ENCODE peak calls at places on chromosomes 13 and 19, in ten cellular contexts. V is AG09309, R is coronary artery, F is neural progenitor cell, T is body of pancreas, Y is transverse colon, O is tibial nerve, E is fibroblast of mammary gland, N is tibial artery, I is heart right ventricle. K is an unnamed sample.

GRCh38 chr19:2391118-2391725 is 31.2 kb downstream of the TMPRSS9 start:
- DNase-seq in V (no peak), R (no peak), F (peak), T (peak), Y (no peak), O (peak), E (peak), N (no peak), I (peak), K (peak)

GRCh38 chr13:92297971-92298942 is 899.8 kb downstream of the GPC5 start:
- DNase-seq in V (no peak), R (no peak), F (peak), T (no peak), Y (no peak), O (no peak), E (no peak), N (no peak), I (no peak), K (no peak)

GRCh38 chr13:41196620-41197019 is 2.3 kb upstream of the KBTBD7 start:
- DNase-seq in V (no peak), R (no peak), F (no peak), T (no peak), Y (no peak), O (no peak), E (peak), N (no peak), I (no peak), K (peak)

GRCh38 chr19:13017306-13018036 is 22.2 kb downstream of the NFIX start:
- DNase-seq in V (no peak), R (no peak), F (no peak), T (no peak), Y (no peak), O (no peak), E (no peak), N (no peak), I (no peak), K (no peak)

GRCh38 chr13:75468602-75469001 is 13.4 kb downstream of the TBC1D4 start:
- DNase-seq in V (no peak), R (no peak), F (no peak), T (no peak), Y (no peak), O (no peak), E (no peak), N (no peak), I (no peak), K (no peak)

GRCh38 chr19:48284891-48285290 is 15.0 kb downstream of the ZNF114 start:
- DNase-seq in V (no peak), R (no peak), F (no peak), T (no peak), Y (no peak), O (no peak), E (no peak), N (no peak), I (no peak), K (no peak)

GRCh38 chr13:110067355-110068175 is 239.4 kb downstream of the COL4A1 start:
- DNase-seq in V (no peak), R (no peak), F (no peak), T (no peak), Y (no peak), O (no peak), E (peak), N (no peak), I (no peak), K (peak)

GRCh38 chr19:13363954-13364353 is 142.3 kb downstream of the CACNA1A start:
- DNase-seq in V (no peak), R (no peak), F (no peak), T (no peak), Y (no peak), O (no peak), E (no peak), N (no peak), I (no peak), K (no peak)

GRCh38 chr13:104314926-104315535 is 1248.8 kb upstream of the SLC10A2 start:
- DNase-seq in V (no peak), R (no peak), F (no peak), T (no peak), Y (no peak), O (no peak), E (no peak), N (no peak), I (no peak), K (peak)

GRCh38 chr19:1102407-1103106 is 1.2 kb upstream of the GPX4 start:
- DNase-seq in V (peak), R (peak), F (no peak), T (peak), Y (peak), O (peak), E (peak), N (peak), I (no peak), K (peak)

GRCh38 chr13:98972627-98973026 is 5.2 kb downstream of the DOCK9 start:
- DNase-seq in V (no peak), R (no peak), F (peak), T (no peak), Y (no peak), O (no peak), E (no peak), N (no peak), I (no peak), K (peak)

GRCh38 chr19:56141416-56141992 is 417 bp downstream of the ZNF444 start:
- DNase-seq in V (no peak), R (no peak), F (peak), T (peak), Y (peak), O (no peak), E (no peak), N (no peak), I (no peak), K (no peak)

GRCh38 chr19:10111405-10111811 is at the start of gene P2RY11:
- DNase-seq in V (no peak), R (no peak), F (no peak), T (no peak), Y (peak), O (no peak), E (no peak), N (no peak), I (no peak), K (no peak)

GRCh38 chr13:50152655-50153309 is 137.5 kb downstream of the KCNRG start:
- DNase-seq in V (no peak), R (no peak), F (no peak), T (no peak), Y (no peak), O (no peak), E (no peak), N (no peak), I (no peak), K (no peak)

GRCh38 chr19:3986260-3987041 is 1.2 kb upstream of the EEF2 start:
- DNase-seq in V (peak), R (no peak), F (peak), T (peak), Y (peak), O (peak), E (peak), N (no peak), I (peak), K (peak)

GRCh38 chr19:39407644-39408391 is 1.2 kb downstream of the ZFP36 start:
- DNase-seq in V (no peak), R (peak), F (peak), T (peak), Y (peak), O (no peak), E (peak), N (no peak), I (peak), K (no peak)

GRCh38 chr19:50414850-50415660 is 3.7 kb upstream of the SPIB start:
- DNase-seq in V (no peak), R (no peak), F (peak), T (peak), Y (peak), O (peak), E (peak), N (peak), I (peak), K (peak)

GRCh38 chr19:8050274-8051096 is 2.1 kb upstream of the CCL25 start:
- DNase-seq in V (no peak), R (no peak), F (peak), T (peak), Y (peak), O (peak), E (peak), N (peak), I (peak), K (peak)

GRCh38 chr13:21074601-21075302 is 13.4 kb upstream of the LATS2 start:
- DNase-seq in V (no peak), R (no peak), F (no peak), T (no peak), Y (no peak), O (peak), E (peak), N (no peak), I (peak), K (no peak)

GRCh38 chr13:95783747-95784146 is 106.8 kb downstream of the DNAJC3 start:
- DNase-seq in V (no peak), R (no peak), F (no peak), T (no peak), Y (no peak), O (no peak), E (no peak), N (no peak), I (no peak), K (no peak)

GRCh38 chr19:17292301-17293074 is 10.7 kb downstream of the ABHD8 start:
- DNase-seq in V (no peak), R (no peak), F (peak), T (peak), Y (peak), O (peak), E (peak), N (peak), I (peak), K (peak)

GRCh38 chr19:1864480-1865171 is 1.2 kb upstream of the KLF16 start:
- DNase-seq in V (no peak), R (peak), F (peak), T (peak), Y (peak), O (no peak), E (peak), N (no peak), I (peak), K (no peak)

GRCh38 chr13:44470623-44471562 is 97.3 kb downstream of the SERP2 start:
- DNase-seq in V (no peak), R (no peak), F (peak), T (no peak), Y (no peak), O (no peak), E (peak), N (no peak), I (no peak), K (peak)

GRCh38 chr19:30877591-30878230 is 471.5 kb downstream of the TSHZ3 start:
- DNase-seq in V (no peak), R (peak), F (no peak), T (no peak), Y (no peak), O (peak), E (no peak), N (peak), I (no peak), K (no peak)

GRCh38 chr13:43472344-43472743 is 314.4 kb downstream of the ENOX1 start:
- DNase-seq in V (no peak), R (no peak), F (no peak), T (no peak), Y (no peak), O (no peak), E (no peak), N (no peak), I (no peak), K (no peak)

GRCh38 chr19:3984584-3984907 is 717 bp downstream of the EEF2 start:
- DNase-seq in V (no peak), R (no peak), F (no peak), T (no peak), Y (no peak), O (no peak), E (no peak), N (no peak), I (no peak), K (no peak)

GRCh38 chr19:54192972-54193371 is 1.9 kb downstream of the TSEN34 start:
- DNase-seq in V (no peak), R (no peak), F (no peak), T (no peak), Y (no peak), O (no peak), E (no peak), N (no peak), I (no peak), K (no peak)

GRCh38 chr13:39530996-39531395 is 72.0 kb downstream of the LHFPL6 start:
- DNase-seq in V (no peak), R (no peak), F (no peak), T (no peak), Y (no peak), O (no peak), E (peak), N (no peak), I (no peak), K (no peak)

GRCh38 chr13:110682746-110683145 is 23.2 kb downstream of the CARS2 start:
- DNase-seq in V (no peak), R (no peak), F (no peak), T (no peak), Y (no peak), O (no peak), E (no peak), N (no peak), I (no peak), K (no peak)

GRCh38 chr13:33260168-33261098 is 25.1 kb downstream of the STARD13 start:
- DNase-seq in V (no peak), R (no peak), F (no peak), T (peak), Y (no peak), O (no peak), E (peak), N (no peak), I (no peak), K (no peak)

GRCh38 chr19:41192574-41193419 is at the start of gene CYP2S1:
- DNase-seq in V (no peak), R (no peak), F (peak), T (no peak), Y (peak), O (no peak), E (no peak), N (no peak), I (no peak), K (no peak)

GRCh38 chr13:101858869-101859268 is 406.4 kb downstream of the ITGBL1 start:
- DNase-seq in V (no peak), R (no peak), F (no peak), T (no peak), Y (no peak), O (no peak), E (no peak), N (no peak), I (no peak), K (no peak)

GRCh38 chr13:101455863-101456262 is 3.4 kb downstream of the ITGBL1 start:
- DNase-seq in V (peak), R (no peak), F (no peak), T (no peak), Y (no peak), O (no peak), E (peak), N (no peak), I (no peak), K (peak)

DNA sequence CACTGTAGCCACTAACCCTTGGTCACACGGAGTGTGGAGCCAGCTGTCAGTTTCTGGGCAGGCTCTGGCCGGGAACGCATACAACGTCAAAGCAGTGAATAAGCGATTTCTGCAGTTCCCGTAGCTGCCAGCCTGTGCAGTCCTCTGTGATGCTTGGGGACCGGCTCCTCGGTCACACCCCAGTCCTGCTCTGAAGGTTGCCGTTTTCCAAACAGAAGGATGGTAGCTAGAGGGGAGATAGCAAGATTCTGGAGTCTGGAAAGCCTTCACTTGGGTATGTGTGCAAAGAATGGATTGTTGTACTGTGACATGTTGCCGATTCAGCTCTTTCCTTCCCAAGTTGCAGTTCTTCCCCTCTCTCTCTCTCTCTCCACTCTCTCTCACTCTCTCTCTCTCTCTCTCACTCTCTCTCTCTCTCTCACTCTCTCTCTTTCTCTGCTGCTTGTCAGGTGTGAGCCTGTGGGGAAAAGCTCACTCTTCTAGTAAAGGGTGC is 38.7 kb upstream of the C1QTNF9 start:
- DNase-seq in V (no peak), R (peak), F (peak), T (peak), Y (peak), O (peak), E (peak), N (peak), I (peak), K (peak)
- H3K4me3 ChIP-seq in V (peak), R (peak), F (no peak), T (no peak), Y (peak), O (peak), E (peak), N (peak), I (peak), K (peak)

DNA sequence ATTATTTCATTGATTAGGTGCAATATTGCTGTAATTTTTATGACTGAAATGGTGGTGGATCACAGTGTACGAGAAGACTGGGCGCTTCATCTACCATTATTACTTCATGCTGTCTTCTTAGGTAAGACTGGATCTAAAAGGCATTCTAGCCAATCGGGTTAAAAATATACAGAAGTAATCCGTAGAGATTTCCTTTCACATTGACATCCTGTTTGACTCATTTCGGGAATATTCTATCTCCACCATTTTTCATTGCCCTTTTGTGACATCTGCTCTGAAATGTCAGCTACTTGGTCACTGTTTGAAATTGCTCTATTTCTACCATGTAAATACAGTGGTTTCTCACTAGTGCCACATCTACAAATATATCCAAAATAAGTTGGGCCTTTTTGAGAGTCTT is 90.2 kb downstream of the ZAR1L start:
- DNase-seq in V (no peak), R (no peak), F (no peak), T (no peak), Y (no peak), O (no peak), E (no peak), N (no peak), I (no peak), K (no peak)
- TF ChIP-seq CTCF in V (no peak), R (no peak), F (no peak), T (no peak), Y (no peak), O (no peak), E (no peak), N (no peak), I (no peak), K (no peak)

GRCh38 chr19:5974721-5975387 is 3.1 kb downstream of the RANBP3 start:
- DNase-seq in V (no peak), R (no peak), F (no peak), T (no peak), Y (no peak), O (no peak), E (peak), N (no peak), I (no peak), K (peak)
- H3K4me3 ChIP-seq in V (no peak), R (no peak), F (no peak), T (no peak), Y (no peak), O (no peak), E (no peak), N (no peak), I (no peak), K (no peak)

GRCh38 chr13:52846567-52847321 is 1.7 kb downstream of the PCDH8 start:
- DNase-seq in V (no peak), R (no peak), F (peak), T (peak), Y (peak), O (peak), E (peak), N (no peak), I (peak), K (no peak)
- TF ChIP-seq CTCF in V (no peak), R (no peak), F (peak), T (peak), Y (no peak), O (peak), E (no peak), N (peak), I (peak), K (peak)

DNA sequence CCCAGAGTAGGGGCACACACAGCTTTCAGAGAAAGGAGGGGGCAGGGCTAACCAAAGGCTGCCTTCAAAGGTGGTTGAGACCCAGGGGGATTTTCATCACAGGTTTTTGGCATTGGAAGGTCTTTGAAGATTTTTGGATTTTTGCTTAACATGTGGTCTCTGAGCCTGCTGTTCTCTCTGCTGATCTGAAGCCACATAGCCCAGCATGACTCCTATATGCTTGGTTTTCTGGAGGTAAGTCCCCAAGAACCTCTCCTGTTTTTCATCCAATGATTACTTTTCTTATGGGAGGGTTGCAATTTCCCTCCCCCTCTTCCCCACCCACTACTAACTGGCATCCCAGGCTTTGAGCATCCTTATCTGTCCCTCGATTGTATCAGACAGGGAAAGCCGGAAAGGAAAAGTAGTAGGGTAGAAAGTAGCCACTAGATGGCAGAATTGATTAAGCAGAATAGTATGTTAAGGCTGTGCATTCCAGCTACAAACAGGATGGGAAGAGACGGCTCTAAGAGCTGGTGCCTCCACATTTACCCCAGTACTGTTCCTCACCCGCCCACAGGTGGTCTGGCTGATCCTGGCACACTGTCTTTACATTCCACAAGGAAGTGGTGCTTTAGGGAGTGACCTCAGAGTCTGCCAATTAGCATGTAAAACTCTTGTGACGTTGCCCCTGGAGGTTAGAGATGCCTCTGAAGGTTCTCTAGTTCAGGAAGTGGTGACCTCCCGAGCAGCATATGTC is 218.9 kb upstream of the EDNRB start:
- DNase-seq in V (peak), R (no peak), F (peak), T (no peak), Y (no peak), O (peak), E (peak), N (no peak), I (no peak), K (peak)
- H3K4me3 ChIP-seq in V (no peak), R (no peak), F (no peak), T (no peak), Y (no peak), O (no peak), E (no peak), N (no peak), I (no peak), K (no peak)

DNA sequence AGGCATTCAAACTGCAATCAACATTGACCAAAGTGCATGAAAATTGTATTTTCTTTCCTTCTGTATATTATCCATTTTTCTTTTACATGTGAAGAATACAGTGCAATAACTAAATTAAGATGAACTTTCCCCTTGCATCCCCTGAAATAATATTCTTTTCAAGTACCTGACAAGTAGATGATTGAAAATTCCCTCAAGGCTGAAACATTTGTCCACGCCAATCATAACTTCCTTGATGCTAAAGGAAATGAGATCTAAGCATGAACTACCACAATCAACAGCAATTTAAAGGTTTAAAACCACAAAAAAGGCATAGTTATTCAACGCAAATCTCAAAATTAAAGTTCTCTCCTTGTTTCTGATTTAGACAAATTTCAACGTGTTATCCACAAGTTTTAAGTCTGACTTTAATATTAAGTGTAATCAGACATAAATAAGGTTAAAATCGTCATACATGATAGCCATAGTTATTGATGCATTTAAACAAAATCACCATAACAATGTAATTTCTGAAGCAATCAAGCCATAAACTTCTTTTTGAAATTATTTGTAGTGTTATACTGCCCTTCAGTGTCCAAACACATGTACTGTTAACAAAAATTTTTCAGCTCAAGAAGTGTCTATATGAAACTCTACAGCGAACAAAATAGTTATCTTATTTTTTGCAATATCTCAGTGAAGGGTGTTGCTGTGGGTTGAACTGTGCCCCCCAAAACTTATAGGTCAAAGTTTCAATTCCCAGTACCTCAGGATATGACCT is 169.5 kb downstream of the DCLK1 start:
- DNase-seq in V (no peak), R (no peak), F (no peak), T (no peak), Y (no peak), O (no peak), E (peak), N (no peak), I (no peak), K (no peak)
- TF ChIP-seq CTCF in V (no peak), R (no peak), F (peak), T (no peak), Y (peak), O (no peak), E (peak), N (peak), I (peak), K (no peak)

GRCh38 chr19:43634516-43634876 is 5.2 kb downstream of the CADM4 start:
- DNase-seq in V (no peak), R (no peak), F (peak), T (no peak), Y (no peak), O (no peak), E (no peak), N (no peak), I (no peak), K (no peak)
- H3K4me3 ChIP-seq in V (no peak), R (no peak), F (peak), T (no peak), Y (peak), O (peak), E (no peak), N (no peak), I (no peak), K (no peak)

K was measured in bronchial epithelial cell.